ENCODE peak calls at places on chromosomes 12 and 14, in nine cellular contexts. I, O, U, P, Q, A, J, D and M are unnamed samples.

GRCh38 chr12:86748874-86749273 is 492.7 kb upstream of the MGAT4C start:
- DNase-seq in D (no peak), P (no peak), J (no peak), I (no peak), U (no peak), Q (no peak), A (no peak), O (no peak), M (no peak)

GRCh38 chr12:13230500-13230899 is 34.0 kb downstream of the EMP1 start:
- DNase-seq in O (no peak), Q (no peak), P (no peak), A (no peak), D (no peak), I (no peak), U (no peak), J (no peak), M (no peak)

GRCh38 chr12:39072658-39073057 is 167.3 kb upstream of the CPNE8 start:
- DNase-seq in U (no peak), D (no peak), J (no peak), A (no peak), O (no peak), P (no peak), I (no peak), Q (no peak), M (no peak)

GRCh38 chr12:5003025-5003666 is 40.5 kb upstream of the KCNA5 start:
- DNase-seq in A (peak), P (peak), D (peak), U (peak), Q (peak), I (peak), J (peak), O (peak), M (no peak)

GRCh38 chr12:93892431-93893210 is 215.4 kb downstream of the CRADD start:
- DNase-seq in I (no peak), P (no peak), O (no peak), Q (no peak), J (no peak), A (no peak), D (no peak), U (no peak), M (no peak)

GRCh38 chr14:88844980-88845491 is 20.6 kb downstream of the TTC8 start:
- DNase-seq in A (no peak), Q (no peak), J (no peak), I (no peak), D (no peak), U (no peak), O (no peak), P (no peak), M (no peak)

GRCh38 chr14:102532204-102532658 is 22.7 kb upstream of the ANKRD9 start:
- DNase-seq in J (peak), O (no peak), U (peak), I (no peak), D (no peak), Q (peak), P (no peak), A (no peak), M (no peak)

GRCh38 chr14:95774265-95775160 is 60.6 kb upstream of the TCL1A start:
- DNase-seq in O (no peak), I (peak), Q (peak), A (no peak), U (peak), P (peak), D (peak), J (peak), M (no peak)

GRCh38 chr14:102089621-102090343 is 2.9 kb upstream of the HSP90AA1 start:
- DNase-seq in A (no peak), P (no peak), O (no peak), D (no peak), J (peak), U (no peak), Q (no peak), I (no peak), M (no peak)

GRCh38 chr14:65002586-65003210 is 16.0 kb downstream of the FNTB start:
- DNase-seq in O (no peak), A (no peak), Q (peak), D (no peak), U (no peak), I (no peak), P (no peak), J (peak), M (no peak)

GRCh38 chr14:100904307-100905019 is 941 bp upstream of the RTL1 start:
- DNase-seq in P (no peak), A (no peak), O (no peak), D (no peak), Q (no peak), U (no peak), I (no peak), J (peak), M (no peak)
- TF ChIP-seq CTCF in P (no peak), A (no peak), O (no peak), D (no peak), Q (peak), U (peak), I (peak), J (peak), M (peak)

GRCh38 chr12:6613776-6614512 is 6.8 kb upstream of the CHD4 start:
- DNase-seq in P (peak), I (no peak), Q (peak), J (peak), O (peak), U (peak), D (peak), A (peak), M (peak)
- H3K4me3 ChIP-seq in P (peak), I (no peak), Q (no peak), J (no peak), O (no peak), U (no peak), D (no peak), A (peak), M (peak)

DNA sequence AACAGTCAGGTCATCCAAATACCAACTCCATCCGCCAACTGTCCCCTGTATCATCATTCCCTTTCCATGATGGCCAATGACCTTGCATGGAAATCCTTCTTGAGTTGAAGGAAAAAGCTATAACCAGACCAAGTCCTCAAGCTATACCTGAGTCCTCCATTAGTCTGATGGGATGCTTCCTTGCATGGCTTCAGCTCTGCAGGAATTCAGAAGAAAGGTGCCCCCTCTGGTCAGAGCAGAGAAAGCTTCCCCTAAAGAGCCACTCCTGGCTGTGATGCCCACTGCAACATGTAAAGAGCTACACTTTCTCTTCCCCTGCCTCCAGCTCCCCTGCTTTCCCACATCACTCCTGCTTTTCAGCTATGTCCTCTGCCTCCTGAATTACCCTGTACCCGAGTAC is 43.1 kb upstream of the FKBP4 start:
- DNase-seq in D (no peak), O (no peak), U (no peak), I (no peak), J (no peak), Q (no peak), P (no peak), A (no peak), M (no peak)
- TF ChIP-seq CTCF in D (no peak), O (no peak), U (no peak), I (peak), J (no peak), Q (no peak), P (no peak), A (no peak), M (no peak)

GRCh38 chr12:116434155-116435065 is 124.8 kb upstream of the MAP1LC3B2 start:
- DNase-seq in P (peak), Q (peak), A (peak), J (peak), D (peak), U (peak), O (peak), I (no peak), M (no peak)
- H3K4me3 ChIP-seq in P (peak), Q (no peak), A (peak), J (peak), D (peak), U (no peak), O (no peak), I (peak), M (peak)

GRCh38 chr12:74415633-74416032 is 122.0 kb upstream of the ATXN7L3B start:
- DNase-seq in P (no peak), J (no peak), U (peak), D (no peak), Q (peak), A (no peak), O (no peak), I (no peak), M (no peak)
- TF ChIP-seq CTCF in P (no peak), J (peak), U (peak), D (no peak), Q (peak), A (peak), O (peak), I (peak), M (peak)

GRCh38 chr12:16833376-16833775 is 227.4 kb upstream of the LMO3 start:
- DNase-seq in J (no peak), Q (no peak), O (no peak), A (no peak), I (no peak), P (no peak), U (no peak), D (no peak), M (no peak)
- H3K4me3 ChIP-seq in J (no peak), Q (no peak), O (no peak), A (no peak), I (no peak), P (no peak), U (no peak), D (no peak), M (no peak)